ENCODE peak calls at places on chromosomes 12 and 14, in four cellular contexts. T is A549; R is CD8-positive, alpha-beta memory T cell; L is activated naive CD8-positive, alpha-beta T cell treated with anti-CD3 and anti-CD28 coated beads, Interleukin-2, amount 10 ng/mL, durations not matched to agents 7 days and 5 days. Y is an unnamed sample.

GRCh38 chr12:114274131-114274530 is 131.8 kb downstream of the TBX5 start:
- DNase-seq in L (no peak), R (no peak), T (no peak), Y (no peak)

GRCh38 chr12:58252914-58253313 is 311.5 kb downstream of the ATP23 start:
- DNase-seq in T (no peak), R (no peak), L (no peak), Y (no peak)

GRCh38 chr14:73207615-73208014 is 29.7 kb upstream of the PAPLN start:
- DNase-seq in R (no peak), L (no peak), T (no peak), Y (no peak)

GRCh38 chr14:71918955-71919354 is 13.3 kb upstream of the RGS6 start:
- DNase-seq in T (no peak), R (no peak), L (no peak), Y (no peak)

GRCh38 chr12:127548123-127548553 is 718.8 kb upstream of the TMEM132C start:
- DNase-seq in L (no peak), R (no peak), T (no peak), Y (no peak)

GRCh38 chr12:94717112-94717511 is 66.8 kb upstream of the TMCC3 start:
- DNase-seq in L (no peak), R (no peak), T (no peak), Y (no peak)

GRCh38 chr14:92556255-92556741 is 42.7 kb downstream of the RIN3 start:
- DNase-seq in L (no peak), R (no peak), T (no peak), Y (no peak)

GRCh38 chr12:78698747-78699146 is 165.8 kb upstream of the SYT1 start:
- DNase-seq in T (peak; percentile 7), R (no peak), L (no peak), Y (no peak)

GRCh38 chr12:33182485-33182884 is 257.1 kb downstream of the SYT10 start:
- DNase-seq in T (no peak), R (no peak), L (no peak), Y (no peak)

GRCh38 chr14:38225946-38226345 is 18.2 kb downstream of the SSTR1 start:
- DNase-seq in T (no peak), L (no peak), R (no peak), Y (no peak)

GRCh38 chr12:25784669-25785068 is 173.8 kb upstream of the RASSF8 start:
- DNase-seq in T (no peak), L (no peak), R (no peak), Y (no peak)

GRCh38 chr14:54420478-54421116 is 20.6 kb downstream of the CNIH1 start:
- DNase-seq in L (no peak), R (no peak), T (peak; percentile 55), Y (no peak)

GRCh38 chr14:97709552-97709951 is 912.4 kb downstream of the VRK1 start:
- DNase-seq in R (peak; percentile 31), L (peak; percentile 53), T (no peak), Y (no peak)

GRCh38 chr12:52331833-52332232 is 10.6 kb upstream of the KRT83 start:
- DNase-seq in T (no peak), L (no peak), R (no peak), Y (no peak)

GRCh38 chr12:104668274-104668718 is 211.5 kb downstream of the CHST11 start:
- DNase-seq in T (no peak), R (no peak), L (no peak), Y (no peak)

GRCh38 chr14:86858043-86858442 is 1134.9 kb downstream of the GALC start:
- DNase-seq in L (no peak), R (no peak), T (no peak), Y (no peak)

GRCh38 chr12:107364875-107365518 is 271.6 kb upstream of the CRY1 start:
- DNase-seq in L (no peak), R (no peak), T (no peak), Y (no peak)

GRCh38 chr12:50699940-50700339 is 64.0 kb upstream of the ATF1 start:
- DNase-seq in R (no peak), T (no peak), L (no peak), Y (no peak)

GRCh38 chr12:108768591-108769500 is 37.5 kb upstream of the CORO1C start:
- DNase-seq in R (no peak), T (peak; percentile 84), L (peak; percentile 39), Y (peak; percentile 87)

GRCh38 chr12:19689226-19689625 is 249.9 kb downstream of the AEBP2 start:
- DNase-seq in L (no peak), R (no peak), T (no peak), Y (peak; percentile 39)

GRCh38 chr14:56207626-56208297 is 89.6 kb downstream of the PELI2 start:
- DNase-seq in L (no peak), T (no peak), R (no peak), Y (no peak)

GRCh38 chr14:57493467-57494181 is at the start of gene CCDC198:
- DNase-seq in T (peak; percentile 25), L (no peak), R (no peak), Y (no peak)

GRCh38 chr12:50734409-50735263 is 29.3 kb upstream of the ATF1 start:
- DNase-seq in R (no peak), L (no peak), T (peak; percentile 51), Y (no peak)

GRCh38 chr12:4900327-4900726 is 9.4 kb upstream of the KCNA1 start:
- DNase-seq in R (no peak), T (no peak), L (no peak), Y (no peak)

GRCh38 chr14:82636426-82636825 is 1102.8 kb upstream of the SEL1L start:
- DNase-seq in L (no peak), T (no peak), R (no peak), Y (no peak)

GRCh38 chr12:9001233-9001632 is 11.9 kb downstream of the KLRG1 start:
- DNase-seq in L (no peak), R (no peak), T (no peak), Y (no peak)

GRCh38 chr14:73058923-73059311 is 583 bp downstream of the RBM25 start:
- DNase-seq in T (peak; percentile 47), R (no peak), L (no peak), Y (peak; percentile 40)

GRCh38 chr14:24051789-24052655 is at the start of gene CARMIL3:
- DNase-seq in L (peak; percentile 77), R (peak; percentile 56), T (peak; percentile 62), Y (peak; percentile 82)

GRCh38 chr14:75223664-75224154 is 47.3 kb upstream of the TMED10 start:
- DNase-seq in L (no peak), T (no peak), R (no peak), Y (no peak)

GRCh38 chr12:59874781-59875180 is 279.0 kb downstream of the SLC16A7 start:
- DNase-seq in R (no peak), L (no peak), T (no peak), Y (no peak)

GRCh38 chr12:131458931-131459575 is 251.8 kb upstream of the SFSWAP start:
- DNase-seq in R (no peak), L (no peak), T (no peak), Y (no peak)

GRCh38 chr12:49828143-49829091 is at the start of gene NCKAP5L:
- DNase-seq in R (peak; percentile 94), T (peak; percentile 97), L (peak; percentile 94), Y (peak; percentile 99)

GRCh38 chr14:77495354-77495753 is 3.3 kb downstream of the ISM2 start:
- DNase-seq in L (no peak), R (no peak), T (no peak), Y (no peak)

GRCh38 chr12:111775205-111776193 is 8.8 kb downstream of the ALDH2 start:
- DNase-seq in R (no peak), L (no peak), T (no peak), Y (no peak)